ENCODE peak calls at places on chromosome 11, in six cellular contexts. U is tibial nerve, W is neuronal stem cell, Q is bronchial epithelial cell, Z is fibroblast of lung, S is OCI-LY7. I is an unnamed sample.
A peak's percentile ranks its signal among the peaks of the same experiment; 100 is the strongest.

GRCh38 chr11:45148276-45148675 is 1.8 kb downstream of the PRDM11 start:
- DNase-seq in U (no peak), W (no peak), Q (no peak), Z (no peak), S (no peak), I (no peak)

GRCh38 chr11:64531906-64532312 is 59.1 kb upstream of the SLC22A12 start:
- DNase-seq in U (no peak), W (no peak), Q (no peak), Z (no peak), S (no peak), I (peak; percentile 14)

GRCh38 chr11:58530236-58530635 is 22.3 kb upstream of the OR5B21 start:
- DNase-seq in U (no peak), W (no peak), Q (no peak), Z (no peak), S (no peak), I (no peak)

GRCh38 chr11:19474954-19475811 is 234.4 kb upstream of the E2F8 start:
- DNase-seq in U (no peak), W (peak; percentile 38), Q (no peak), Z (no peak), S (no peak), I (no peak)

GRCh38 chr11:19740586-19740985 is 27.9 kb downstream of the NAV2 start:
- DNase-seq in U (no peak), W (no peak), Q (no peak), Z (no peak), S (no peak), I (no peak)

GRCh38 chr11:10350341-10350740 is 45.5 kb downstream of the ADM start:
- DNase-seq in U (no peak), W (no peak), Q (peak; percentile 64), Z (peak; percentile 90), S (no peak), I (no peak)

GRCh38 chr11:35583843-35584242 is 34.4 kb upstream of the FJX1 start:
- DNase-seq in U (no peak), W (no peak), Q (no peak), Z (no peak), S (no peak), I (no peak)

GRCh38 chr11:118241191-118242098 is 10.7 kb downstream of the MPZL3 start:
- DNase-seq in U (no peak), W (no peak), Q (peak; percentile 94), Z (peak; percentile 57), S (no peak), I (peak; percentile 32)

GRCh38 chr11:43632171-43632570 is 48.4 kb upstream of the HSD17B12 start:
- DNase-seq in U (no peak), W (no peak), Q (peak; percentile 51), Z (peak; percentile 26), S (no peak), I (no peak)

GRCh38 chr11:110069158-110069737 is 23.9 kb upstream of the ZC3H12C start:
- DNase-seq in U (peak; percentile 49), W (no peak), Q (peak; percentile 97), Z (peak; percentile 69), S (no peak), I (peak; percentile 78)

GRCh38 chr11:61959678-61960077 is 7.8 kb downstream of the FTH1 start:
- DNase-seq in U (no peak), W (no peak), Q (no peak), Z (no peak), S (no peak), I (no peak)

GRCh38 chr11:62645660-62645933 is 816 bp downstream of the GANAB start:
- DNase-seq in U (no peak), W (no peak), Q (no peak), Z (no peak), S (peak; percentile 27), I (no peak)

GRCh38 chr11:44427432-44427831 is 117.5 kb upstream of the ALX4 start:
- DNase-seq in U (no peak), W (no peak), Q (no peak), Z (no peak), S (peak; percentile 9), I (peak; percentile 21)

GRCh38 chr11:65431452-65432132 is 9.0 kb downstream of the NEAT1 start:
- DNase-seq in U (no peak), W (no peak), Q (peak; percentile 19), Z (peak; percentile 43), S (peak; percentile 77), I (peak; percentile 57)

GRCh38 chr11:119085523-119085878 is 820 bp downstream of the HMBS start:
- DNase-seq in U (no peak), W (no peak), Q (no peak), Z (peak; percentile 30), S (no peak), I (no peak)

GRCh38 chr11:101390539-101390938 is 193.3 kb downstream of the TRPC6 start:
- DNase-seq in U (no peak), W (no peak), Q (peak; percentile 28), Z (no peak), S (peak; percentile 3), I (peak; percentile 3)

DNA sequence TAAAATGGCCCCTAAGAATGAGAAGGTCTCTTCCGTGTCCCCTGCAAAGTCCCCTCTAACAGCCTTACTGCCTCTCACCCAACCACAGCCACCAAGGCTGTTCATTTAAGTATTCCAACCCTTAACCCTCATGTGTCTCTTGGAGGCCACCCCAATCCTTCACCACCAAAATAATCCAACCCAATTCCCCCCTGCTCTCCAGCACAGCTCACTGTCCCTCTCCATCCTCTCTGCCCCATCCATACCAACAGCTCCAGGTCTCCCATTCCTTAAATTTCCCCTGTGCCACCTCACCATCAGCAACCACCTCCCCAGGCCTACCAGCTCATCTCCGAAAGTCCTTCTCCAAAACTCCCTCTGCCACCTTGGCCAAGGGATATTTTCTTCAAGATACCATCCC is 1.4 kb downstream of the FAM168A start:
- DNase-seq in U (no peak), W (no peak), Q (no peak), Z (no peak), S (no peak), I (no peak)
- H3K4me3 ChIP-seq in U (no peak overlapping the region), W (peak overlapping the region; percentile 60), Q (no peak overlapping the region), Z (peak overlapping the region; percentile 52), S (peak overlapping the region; percentile 79), I (peak overlapping the region; percentile 68)

GRCh38 chr11:68431984-68432600 is 28.5 kb upstream of the PPP6R3 start:
- DNase-seq in U (no peak), W (no peak), Q (no peak), Z (no peak), S (no peak), I (no peak)

GRCh38 chr11:68430384-68430783 is 30.2 kb upstream of the PPP6R3 start:
- DNase-seq in U (no peak), W (no peak), Q (no peak), Z (no peak), S (no peak), I (no peak)

GRCh38 chr11:68430801-68431200 is 29.8 kb upstream of the PPP6R3 start:
- DNase-seq in U (no peak), W (no peak), Q (no peak), Z (no peak), S (no peak), I (no peak)

GRCh38 chr11:68433541-68433940 is 27.0 kb upstream of the PPP6R3 start:
- DNase-seq in U (no peak), W (no peak), Q (no peak), Z (no peak), S (no peak), I (no peak)

GRCh38 chr11:68432874-68433273 is 27.7 kb upstream of the PPP6R3 start:
- DNase-seq in U (no peak), W (no peak), Q (no peak), Z (no peak), S (no peak), I (peak; percentile 68)
- H3K36me3 ChIP-seq in U (peaks cover 9% of the 10 kb centered on the region), W (peaks cover 29% of the 10 kb centered on the region), Q (peaks cover 27% of the 10 kb centered on the region), Z (no peaks in the 10 kb centered on the region), S (no peaks in the 10 kb centered on the region), I (peaks cover 8% of the 10 kb centered on the region)

GRCh38 chr11:11786771-11787170 is 55.0 kb upstream of the USP47 start:
- DNase-seq in U (peak; percentile 20), W (no peak), Q (peak; percentile 46), Z (peak; percentile 20), S (no peak), I (peak; percentile 15)

GRCh38 chr11:11787305-11788066 is 54.3 kb upstream of the USP47 start:
- DNase-seq in U (peak; percentile 84), W (peak; percentile 72), Q (peak; percentile 67), Z (peak; percentile 53), S (peak; percentile 64), I (peak; percentile 75)

GRCh38 chr11:11788067-11788710 is 53.6 kb upstream of the USP47 start:
- DNase-seq in U (no peak), W (no peak), Q (no peak), Z (no peak), S (no peak), I (no peak)

GRCh38 chr11:11793073-11793472 is 48.7 kb upstream of the USP47 start:
- DNase-seq in U (no peak), W (no peak), Q (no peak), Z (no peak), S (no peak), I (no peak)

DNA sequence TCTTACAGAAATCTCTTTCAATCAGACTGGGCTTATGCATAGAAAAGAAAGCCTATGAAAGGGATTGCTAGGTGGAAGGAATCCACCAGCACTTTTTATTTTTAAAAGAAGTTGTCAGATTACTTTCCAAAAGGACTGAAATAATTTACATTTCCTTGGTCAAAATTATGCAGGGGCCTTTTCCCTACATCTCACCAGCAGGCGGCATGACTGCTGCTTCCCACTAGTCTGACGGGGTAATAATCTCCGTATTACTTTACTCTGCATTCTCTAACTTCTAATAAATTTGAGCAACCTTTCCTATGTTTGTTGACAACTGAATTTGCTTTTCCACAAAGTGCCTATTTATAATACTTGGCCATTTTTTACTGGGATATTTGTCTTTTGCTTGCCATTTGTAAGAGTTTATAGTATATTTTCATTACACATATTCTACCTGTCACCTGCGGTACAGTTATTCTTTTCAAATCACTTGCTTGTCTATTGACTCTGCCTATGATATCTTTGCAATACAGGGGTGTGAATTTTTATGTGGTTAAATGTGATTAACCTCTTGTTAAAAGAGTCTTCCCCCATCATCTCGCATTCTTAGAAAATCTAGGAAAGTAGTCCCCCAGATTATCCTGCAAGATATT is 51.9 kb upstream of the USP47 start:
- DNase-seq in U (peak; percentile 24), W (no peak), Q (peak; percentile 17), Z (peak; percentile 8), S (peak; percentile 8), I (peak; percentile 26)
- H3K4me3 ChIP-seq in U (no peak overlapping the region), W (no peak overlapping the region), Q (no peak overlapping the region), Z (no peak overlapping the region), S (no peak overlapping the region), I (no peak overlapping the region)

GRCh38 chr11:66863428-66864125 is 6.7 kb downstream of the LRFN4 start:
- DNase-seq in U (no peak), W (no peak), Q (no peak), Z (no peak), S (no peak), I (no peak)
- H3K36me3 ChIP-seq in U (no peaks in the 10 kb centered on the region), W (peaks cover 4% of the 10 kb centered on the region), Q (peaks cover 19% of the 10 kb centered on the region), Z (peaks cover 11% of the 10 kb centered on the region), S (peaks cover 6% of the 10 kb centered on the region), I (peaks cover 3% of the 10 kb centered on the region)

DNA sequence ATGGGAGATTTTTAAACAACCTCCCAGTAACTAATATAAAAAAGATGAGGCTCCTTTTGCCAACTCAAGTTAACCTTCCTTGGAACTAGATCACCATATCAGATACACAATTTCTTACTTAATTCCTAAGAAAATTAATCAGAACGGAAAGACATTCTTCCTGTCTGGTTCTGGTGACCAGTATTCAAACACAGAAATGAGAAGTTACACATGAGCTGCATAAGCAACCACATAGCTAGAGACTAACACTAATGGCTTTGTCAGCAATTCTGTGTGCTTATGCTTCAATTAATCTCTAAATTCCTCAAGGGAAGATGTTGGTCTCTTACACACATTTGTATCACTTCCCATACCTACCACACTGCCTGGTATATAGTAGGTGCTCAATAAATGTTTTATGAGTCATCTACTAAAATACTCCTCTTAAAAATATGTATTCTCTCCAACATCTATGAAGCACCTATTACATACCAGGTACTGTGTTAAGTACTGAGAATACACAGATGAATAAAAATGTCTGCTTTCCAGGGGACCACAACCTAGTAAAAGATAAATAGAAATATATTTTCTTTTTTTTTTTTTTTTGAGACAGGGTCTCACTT is 54.5 kb downstream of the GAB2 start:
- DNase-seq in U (no peak), W (no peak), Q (no peak), Z (no peak), S (no peak), I (no peak)
- H3K4me3 ChIP-seq in U (no peak overlapping the region), W (no peak overlapping the region), Q (no peak overlapping the region), Z (no peak overlapping the region), S (no peak overlapping the region), I (no peak overlapping the region)

I was measured in cardiac muscle cell.